ENCODE peak calls at places on chromosomes 7 and 10, in seven cellular contexts. U, L, E, Y, M, W and D are unnamed samples.

GRCh38 chr7:114422478-114423217 is 8.0 kb downstream of the FOXP2 start:
- DNase-seq in Y (no peak), E (no peak), U (no peak), L (peak; percentile 86), W (no peak), M (peak; percentile 21), D (no peak)

GRCh38 chr7:12670759-12671545 is 16.5 kb upstream of the ARL4A start:
- DNase-seq in U (no peak), W (no peak), E (no peak), Y (no peak), L (no peak), M (no peak), D (no peak)

GRCh38 chr10:24415455-24416169 is 206.7 kb downstream of the KIAA1217 start:
- DNase-seq in W (no peak), U (peak; percentile 51), E (no peak), Y (peak; percentile 63), L (no peak), M (no peak), D (no peak)

GRCh38 chr7:71290382-71290781 is 158.4 kb downstream of the GALNT17 start:
- DNase-seq in U (no peak), Y (no peak), W (no peak), L (no peak), E (no peak), M (no peak), D (no peak)

GRCh38 chr7:141043621-141044020 is 28.9 kb upstream of the MRPS33 start:
- DNase-seq in L (no peak), M (no peak), Y (no peak), W (no peak), E (no peak), U (no peak), D (no peak)

GRCh38 chr10:8173243-8173865 is 118.9 kb downstream of the GATA3 start:
- DNase-seq in E (no peak), U (no peak), W (no peak), M (no peak), Y (no peak), L (no peak), D (no peak)

GRCh38 chr10:125795111-125795510 is 19.5 kb upstream of the MMP21 start:
- DNase-seq in Y (no peak), L (no peak), E (no peak), U (no peak), W (no peak), M (no peak), D (no peak)

GRCh38 chr7:31741852-31742251 is 54.8 kb downstream of the PPP1R17 start:
- DNase-seq in W (no peak), E (no peak), U (no peak), Y (no peak), M (no peak), L (no peak), D (no peak)

GRCh38 chr7:37310322-37311080 is 138.2 kb downstream of the ELMO1 start:
- DNase-seq in L (no peak), M (no peak), Y (no peak), E (peak; percentile 56), W (no peak), U (no peak), D (no peak)

GRCh38 chr7:88218836-88219605 is 817 bp downstream of the SRI start:
- DNase-seq in W (peak; percentile 79), L (no peak), U (peak; percentile 29), M (peak; percentile 65), Y (peak; percentile 38), E (peak; percentile 39), D (peak; percentile 50)